ENCODE peak calls at places on chromosomes 3 and 15, in five cellular contexts. L is RWPE2, I is lung, B is neural progenitor cell, F is natural killer cell. M is an unnamed sample.

GRCh38 chr15:56887782-56888127 is 30.7 kb upstream of the TCF12 start:
- DNase-seq in L (no peak), I (no peak), B (no peak), F (no peak), M (no peak)

GRCh38 chr3:43650345-43650744 is 28.5 kb upstream of the ANO10 start:
- DNase-seq in L (no peak), I (no peak), B (no peak), F (no peak), M (no peak)

GRCh38 chr3:25663324-25664065 is 1.2 kb downstream of the TOP2B start:
- DNase-seq in L (no peak), I (no peak), B (peak; percentile 57), F (no peak), M (no peak)

GRCh38 chr3:48588230-48588629 is 6.9 kb downstream of the COL7A1 start:
- DNase-seq in L (no peak), I (no peak), B (no peak), F (no peak), M (no peak)

GRCh38 chr3:150006774-150007173 is 36.1 kb upstream of the PFN2 start:
- DNase-seq in L (no peak), I (no peak), B (no peak), F (no peak), M (no peak)

GRCh38 chr3:159911664-159912037 is 77.0 kb upstream of the IL12A start:
- DNase-seq in L (no peak), I (no peak), B (no peak), F (no peak), M (no peak)

GRCh38 chr3:61877359-61877770 is 316.0 kb downstream of the PTPRG start:
- DNase-seq in L (no peak), I (no peak), B (peak; percentile 64), F (no peak), M (no peak)

GRCh38 chr15:90367578-90367977 is 15.5 kb downstream of the ZNF774 start:
- DNase-seq in L (no peak), I (no peak), B (no peak), F (no peak), M (no peak)

GRCh38 chr15:45799508-45799907 is 164.7 kb downstream of the SQOR start:
- DNase-seq in L (no peak), I (no peak), B (no peak), F (no peak), M (no peak)

GRCh38 chr3:100761211-100761921 is 52.1 kb downstream of the TFG start:
- DNase-seq in L (no peak), I (no peak), B (peak; percentile 29), F (no peak), M (no peak)

GRCh38 chr3:191775451-191776233 is 314.7 kb downstream of the PYDC2 start:
- DNase-seq in L (no peak), I (no peak), B (no peak), F (no peak), M (no peak)

GRCh38 chr3:160008979-160009378 is 20.3 kb downstream of the IL12A start:
- DNase-seq in L (no peak), I (no peak), B (no peak), F (no peak), M (no peak)

GRCh38 chr3:23232016-23232415 is 28.9 kb downstream of the UBE2E2 start:
- DNase-seq in L (no peak), I (no peak), B (no peak), F (no peak), M (no peak)

GRCh38 chr15:69526086-69526485 is 73.5 kb downstream of the RPLP1 start:
- DNase-seq in L (peak; percentile 63), I (no peak), B (no peak), F (no peak), M (no peak)

GRCh38 chr3:142904639-142905441 is 16.0 kb upstream of the PCOLCE2 start:
- DNase-seq in L (no peak), I (no peak), B (peak; percentile 20), F (no peak), M (no peak)

GRCh38 chr3:122392868-122393844 is 9.2 kb downstream of the FAM162A start:
- DNase-seq in L (no peak), I (no peak), B (peak; percentile 57), F (no peak), M (no peak)

GRCh38 chr15:97684249-97684648 is 276.3 kb upstream of the ARRDC4 start:
- DNase-seq in L (no peak), I (no peak), B (no peak), F (no peak), M (no peak)

GRCh38 chr15:79283252-79284048 is 928 bp downstream of the ANKRD34C start:
- DNase-seq in L (peak; percentile 73), I (no peak), B (peak; percentile 92), F (peak; percentile 19), M (no peak)

GRCh38 chr3:138331143-138331894 is 1.7 kb upstream of the NME9 start:
- DNase-seq in L (no peak), I (no peak), B (no peak), F (no peak), M (no peak)

GRCh38 chr15:76064375-76064774 is 4.6 kb downstream of the TMEM266 start:
- DNase-seq in L (no peak), I (no peak), B (no peak), F (no peak), M (no peak)

GRCh38 chr15:52109559-52110451 is 2.8 kb downstream of the BCL2L10 start:
- DNase-seq in L (no peak), I (no peak), B (no peak), F (no peak), M (no peak)

GRCh38 chr3:196169836-196170240 is 41.4 kb downstream of the ZDHHC19 start:
- DNase-seq in L (no peak), I (peak; percentile 32), B (no peak), F (no peak), M (no peak)

GRCh38 chr3:19060404-19060803 is 87.9 kb upstream of the KCNH8 start:
- DNase-seq in L (no peak), I (no peak), B (no peak), F (no peak), M (no peak)

GRCh38 chr15:73105064-73105463 is 52.8 kb downstream of the NEO1 start:
- DNase-seq in L (no peak), I (no peak), B (no peak), F (no peak), M (no peak)

GRCh38 chr3:155701882-155702465 is 42.9 kb downstream of the PLCH1 start:
- DNase-seq in L (no peak), I (no peak), B (peak; percentile 82), F (no peak), M (no peak)

GRCh38 chr3:5376761-5377160 is 189.3 kb downstream of the EDEM1 start:
- DNase-seq in L (no peak), I (no peak), B (peak; percentile 49), F (no peak), M (peak; percentile 71)

GRCh38 chr3:114672692-114673447 is 379.0 kb downstream of the TIGIT start:
- DNase-seq in L (no peak), I (no peak), B (no peak), F (no peak), M (no peak)

GRCh38 chr3:61357902-61358301 is 106.7 kb upstream of the FHIT start:
- DNase-seq in L (no peak), I (no peak), B (no peak), F (no peak), M (no peak)

GRCh38 chr3:171531716-171532115 is 71.5 kb upstream of the TNIK start:
- DNase-seq in L (no peak), I (no peak), B (no peak), F (no peak), M (no peak)

DNA sequence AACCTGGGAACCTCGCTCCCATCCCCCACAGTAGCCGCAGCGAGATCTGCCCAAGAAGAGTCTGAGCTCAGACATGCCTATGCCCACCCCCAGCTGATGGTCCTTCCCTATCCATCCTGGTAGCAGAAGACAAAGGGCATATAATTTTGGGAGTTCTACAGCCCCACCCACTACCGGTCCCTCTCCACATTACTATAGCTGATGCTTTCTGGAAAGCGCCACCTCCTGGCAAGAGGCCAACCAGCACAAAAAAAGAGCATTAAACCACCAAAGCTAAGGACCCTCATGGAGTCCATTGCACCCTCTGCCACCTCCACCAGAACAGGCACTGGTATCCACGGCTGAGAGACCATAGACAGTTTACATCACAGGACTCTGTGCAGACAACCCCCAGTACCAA is 168.4 kb downstream of the MEGF11 start:
- DNase-seq in L (peak; percentile 38), I (no peak), B (no peak), F (no peak), M (peak; percentile 39)
- TF ChIP-seq CTCF in L (peak; percentile 50), I (no peak), B (peak; percentile 47), F (no peak), M (peak; percentile 43)

DNA sequence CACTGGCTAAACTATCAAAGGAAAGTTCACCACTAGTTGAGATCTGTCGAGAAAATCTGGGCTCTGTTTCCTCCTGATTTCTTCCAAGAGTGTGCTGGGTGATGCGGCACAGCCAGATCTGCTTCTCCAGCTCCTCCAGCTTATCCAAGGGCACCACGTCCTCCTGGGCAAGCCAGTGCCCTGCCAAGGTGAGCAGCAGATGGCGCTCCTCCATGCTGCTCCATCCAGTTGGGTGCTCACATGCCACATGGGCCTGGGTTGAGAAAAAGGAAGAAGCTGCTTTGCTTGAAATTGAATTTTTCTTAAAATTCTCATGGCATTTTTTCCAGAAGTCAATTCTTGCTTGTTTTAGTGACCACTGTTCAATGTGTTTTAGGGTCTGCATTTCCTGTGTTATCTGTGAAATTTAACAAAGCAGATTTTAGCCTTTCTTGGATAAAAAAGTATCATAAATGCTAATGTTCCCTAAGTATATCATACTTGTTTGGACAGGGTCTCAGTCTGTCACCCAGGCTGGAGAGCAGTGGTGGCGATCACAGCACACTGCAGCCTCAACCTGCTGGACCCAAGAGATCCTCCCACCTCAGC is 47.3 kb downstream of the EIF3J start:
- DNase-seq in L (no peak), I (no peak), B (peak; percentile 44), F (peak; percentile 24), M (no peak)
- TF ChIP-seq CTCF in L (peak; percentile 88), I (no peak), B (peak; percentile 52), F (peak; percentile 22), M (peak; percentile 73)

GRCh38 chr15:44798815-44799214 is 62.5 kb downstream of the TRIM69 start:
- DNase-seq in L (no peak), I (no peak), B (peak; percentile 22), F (no peak), M (no peak)
- TF ChIP-seq CTCF in L (peak; percentile 50), I (no peak), B (peak; percentile 36), F (no peak), M (peak; percentile 32)

DNA sequence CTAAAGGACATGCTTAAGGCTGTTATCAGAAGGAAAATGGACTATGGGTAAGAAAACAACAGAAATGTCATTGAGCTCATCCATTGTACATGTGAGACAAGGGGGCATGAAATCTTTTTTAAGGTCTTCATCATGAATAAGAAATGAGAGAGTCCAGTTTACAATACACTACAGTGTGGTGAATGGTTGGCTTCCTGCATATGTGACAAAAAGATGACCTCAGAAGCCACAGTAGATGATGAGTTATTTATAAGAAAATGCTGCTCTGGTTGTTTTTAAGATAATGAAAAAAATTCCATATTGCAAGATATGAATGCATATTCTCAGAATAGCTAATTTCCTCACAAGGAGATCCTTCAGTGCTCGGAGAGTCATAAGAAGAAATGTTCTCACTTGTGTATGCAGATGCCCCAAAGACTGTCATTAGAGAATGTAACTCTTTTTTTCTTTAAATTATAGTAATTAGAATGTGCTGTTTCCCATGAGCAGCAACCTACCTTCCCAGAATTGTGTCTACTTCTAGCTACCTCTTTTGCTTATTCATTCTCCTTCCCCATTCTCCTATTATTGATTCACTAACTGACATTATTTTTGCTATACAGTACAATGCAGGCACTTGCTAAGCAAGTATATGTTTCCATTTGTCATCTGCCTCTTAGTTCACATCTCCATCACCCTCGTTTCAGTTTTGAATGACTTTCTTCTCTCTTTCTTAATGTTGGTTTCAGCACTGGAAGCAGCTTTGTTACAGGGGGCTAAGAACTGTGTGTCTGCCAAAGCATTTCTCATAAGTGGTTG is 152.0 kb upstream of the PEX5L start:
- DNase-seq in L (no peak), I (no peak), B (no peak), F (no peak), M (no peak)
- TF ChIP-seq CTCF in L (no peak), I (no peak), B (no peak), F (no peak), M (no peak)

M was measured in chondrocyte.